ENCODE peak calls at places on chromosomes 16 and 17, in five cellular contexts. L, C, G, A and O are unnamed samples.

GRCh38 chr17:81057079-81057730 is 22.3 kb downstream of the BAIAP2 start:
- DNase-seq in G (peak), L (peak), A (no peak), C (peak), O (peak)

GRCh38 chr17:31413871-31414589 is 22.6 kb downstream of the RAB11FIP4 start:
- DNase-seq in G (peak), L (peak), C (peak), A (no peak), O (peak)

GRCh38 chr16:71303938-71304337 is 14.7 kb upstream of the CMTR2 start:
- DNase-seq in G (peak), C (no peak), L (peak), A (no peak), O (no peak)

GRCh38 chr16:88920618-88921602 is 54.5 kb upstream of the PABPN1L start:
- DNase-seq in A (no peak), G (peak), L (peak), C (peak), O (peak)

GRCh38 chr17:7328840-7329359 is at the start of gene NEURL4:
- DNase-seq in C (no peak), G (peak), L (peak), A (peak), O (peak)

GRCh38 chr17:82817947-82818346 is 21.9 kb downstream of the ZNF750 start:
- DNase-seq in L (peak), A (no peak), C (no peak), G (no peak), O (no peak)

GRCh38 chr17:81503619-81504018 is 9.0 kb downstream of the ACTG1 start:
- DNase-seq in L (no peak), C (no peak), G (no peak), A (no peak), O (no peak)

GRCh38 chr17:65122836-65123756 is 14.1 kb upstream of the RGS9 start:
- DNase-seq in C (peak), G (peak), A (peak), L (peak), O (peak)

GRCh38 chr17:62083651-62084050 is 18.6 kb upstream of the MED13 start:
- DNase-seq in L (no peak), A (no peak), C (peak), G (no peak), O (no peak)

GRCh38 chr17:83036193-83036592 is 43.2 kb upstream of the METRNL start:
- DNase-seq in A (no peak), L (no peak), C (no peak), G (no peak), O (no peak)

GRCh38 chr17:42679001-42679491 is 2.3 kb upstream of the PLEKHH3 start:
- DNase-seq in G (peak), C (no peak), A (peak), L (peak), O (peak)

GRCh38 chr17:60327870-60328362 is 64.0 kb downstream of the USP32 start:
- DNase-seq in C (no peak), G (no peak), L (no peak), A (no peak), O (no peak)

GRCh38 chr17:66506641-66507040 is 204.2 kb downstream of the PRKCA start:
- DNase-seq in C (no peak), L (no peak), A (no peak), G (peak), O (peak)

DNA sequence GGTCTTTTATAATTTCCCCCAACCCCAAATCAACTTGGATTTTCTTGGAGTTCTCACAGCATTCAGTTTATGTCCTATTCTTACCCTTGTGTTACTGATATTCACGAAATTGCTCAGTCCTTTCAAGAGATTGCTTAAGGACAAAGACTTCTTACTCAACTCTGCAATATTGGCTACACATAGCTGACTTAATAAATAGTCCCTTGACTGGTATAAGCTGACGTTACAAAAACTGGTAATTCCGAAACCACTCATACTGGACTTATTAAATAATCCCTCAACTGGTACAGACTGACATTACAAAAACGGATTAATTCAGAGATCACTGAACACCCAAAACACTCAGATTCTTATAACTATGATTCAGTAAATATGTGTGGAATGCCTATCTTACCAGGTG is 860 bp downstream of the TIGD7 start:
- DNase-seq in L (peak), A (no peak), G (no peak), C (no peak), O (no peak)
- H3K9ac ChIP-seq in L (peak), A (no peak), G (peak), C (no peak), O (no peak)

DNA sequence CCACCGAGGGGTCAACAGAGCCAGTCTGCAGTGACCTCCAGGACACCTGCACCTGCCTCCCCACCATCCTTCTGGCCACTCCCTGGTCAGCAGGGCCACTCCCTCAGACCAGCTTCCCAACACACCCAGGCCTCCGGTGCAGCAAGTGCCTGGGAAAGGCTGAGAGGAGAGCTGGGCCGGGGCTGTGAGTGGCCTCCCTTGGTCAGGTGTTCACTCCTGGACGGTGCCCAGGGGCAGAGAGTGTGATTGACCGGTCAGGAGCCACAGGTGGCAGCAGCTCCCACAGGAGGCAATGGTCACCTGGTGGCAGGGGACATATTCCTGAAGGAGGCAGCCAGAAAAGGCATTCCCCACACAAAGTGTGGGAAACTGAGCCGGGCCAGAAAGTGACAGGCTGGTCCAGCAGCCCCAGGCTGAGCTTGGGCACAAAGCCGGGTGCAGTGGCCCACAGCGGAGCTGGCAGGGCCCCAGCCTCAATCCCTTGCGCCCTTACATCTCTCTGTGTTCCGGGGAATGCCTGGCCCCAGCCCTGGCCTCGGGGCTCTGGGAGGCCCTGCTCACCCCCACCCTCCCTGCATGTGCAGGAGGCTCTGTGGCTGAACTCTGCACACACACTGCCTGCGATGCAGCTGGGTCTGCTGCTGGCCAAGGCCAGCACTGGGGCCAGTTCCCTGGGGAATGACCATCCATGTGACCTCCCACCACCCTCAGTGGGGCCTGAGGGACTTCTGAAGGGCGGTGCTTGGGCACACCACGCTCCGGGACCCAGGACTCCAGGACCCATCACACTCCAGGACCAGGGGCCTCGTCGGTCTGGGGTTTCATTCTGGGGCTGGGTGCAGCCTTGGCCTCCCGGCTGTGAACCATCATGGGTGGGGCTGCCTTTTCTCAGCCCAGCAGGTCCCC is 1.2 kb upstream of the C17orf99 start:
- DNase-seq in C (no peak), A (no peak), G (peak), L (no peak), O (peak)
- H3K9ac ChIP-seq in C (no peak), A (peak), G (peak), L (no peak), O (no peak)

GRCh38 chr16:69131749-69132423 is 502 bp downstream of the CHTF8 start:
- DNase-seq in C (peak), L (peak), G (peak), A (peak), O (peak)
- H3K9ac ChIP-seq in C (peak), L (peak), G (peak), A (peak), O (peak)

GRCh38 chr16:9415588-9415987 is 324.1 kb downstream of the HAPSTR1 start:
- DNase-seq in C (no peak), G (no peak), A (no peak), L (no peak), O (no peak)
- H3K9ac ChIP-seq in C (no peak), G (no peak), A (no peak), L (no peak), O (no peak)

DNA sequence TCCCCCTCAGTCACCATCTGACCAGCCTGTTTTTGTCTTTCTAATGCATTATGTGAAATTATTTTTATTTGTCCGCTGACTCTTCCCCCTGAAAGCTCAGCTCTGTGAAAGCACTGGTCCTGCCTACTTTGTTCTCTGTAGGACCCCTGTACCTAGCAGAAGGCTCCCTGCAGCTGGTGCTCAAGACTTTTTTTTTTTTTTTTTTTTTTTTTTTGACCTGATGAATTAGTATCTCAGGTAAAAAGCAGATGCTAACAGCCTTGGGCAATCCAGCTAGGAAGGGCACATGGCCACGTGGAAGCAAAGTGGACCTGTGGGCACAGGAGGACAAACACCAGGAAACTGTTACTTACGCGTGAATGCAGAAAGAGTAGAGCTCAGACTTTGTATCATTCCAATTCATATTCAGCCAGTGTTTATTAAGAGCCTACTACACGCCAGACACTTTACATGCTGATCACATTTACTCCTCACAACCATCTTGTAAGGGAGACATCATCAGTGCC is 629 bp upstream of the UNC119 start:
- DNase-seq in C (no peak), A (no peak), G (no peak), L (no peak), O (no peak)
- H3K9ac ChIP-seq in C (no peak), A (no peak), G (no peak), L (no peak), O (no peak)

GRCh38 chr16:81696136-81696958 is 82.7 kb upstream of the PLCG2 start:
- DNase-seq in G (no peak), L (no peak), C (no peak), A (no peak), O (no peak)
- H3K9ac ChIP-seq in G (no peak), L (no peak), C (no peak), A (no peak), O (no peak)